ENCODE peak calls at places on chromosomes 2 and 18, in six cellular contexts. One of them, this sample, is unnamed.

GRCh38 chr2:234983011-234983726 is 31.4 kb downstream of the SH3BP4 start:
- DNase-seq in NCI-H345: peak
- DNase-seq in T-helper 2 cell: no peak
- DNase-seq in NCI-H460: no peak
- DNase-seq in psoas muscle: peak
- DNase-seq in EL: no peak
- DNase-seq in this sample: no peak

GRCh38 chr2:165815299-165815698 is 21.3 kb upstream of the GALNT3 start:
- DNase-seq in T-helper 2 cell: no peak
- DNase-seq in psoas muscle: no peak
- DNase-seq in NCI-H345: no peak
- DNase-seq in EL: no peak
- DNase-seq in NCI-H460: no peak
- DNase-seq in this sample: no peak

GRCh38 chr2:217404236-217404760 is 544.4 kb upstream of the TNP1 start:
- DNase-seq in EL: no peak
- DNase-seq in NCI-H345: no peak
- DNase-seq in NCI-H460: no peak
- DNase-seq in T-helper 2 cell: no peak
- DNase-seq in psoas muscle: no peak
- DNase-seq in this sample: no peak

GRCh38 chr2:205802069-205802468 is 119.8 kb downstream of the NRP2 start:
- DNase-seq in T-helper 2 cell: no peak
- DNase-seq in NCI-H345: no peak
- DNase-seq in EL: no peak
- DNase-seq in NCI-H460: no peak
- DNase-seq in psoas muscle: no peak
- DNase-seq in this sample: no peak

GRCh38 chr2:65576861-65577601 is 144.6 kb upstream of the SPRED2 start:
- DNase-seq in NCI-H460: peak
- DNase-seq in NCI-H345: no peak
- DNase-seq in psoas muscle: no peak
- DNase-seq in EL: peak
- DNase-seq in T-helper 2 cell: no peak
- DNase-seq in this sample: no peak

GRCh38 chr2:64609229-64609994 is 44.3 kb downstream of the SERTAD2 start:
- DNase-seq in EL: peak
- DNase-seq in NCI-H460: peak
- DNase-seq in T-helper 2 cell: peak
- DNase-seq in psoas muscle: peak
- DNase-seq in NCI-H345: no peak
- DNase-seq in this sample: peak

GRCh38 chr2:132589060-132589765 is 80.8 kb downstream of the LYPD1 start:
- DNase-seq in NCI-H345: no peak
- DNase-seq in EL: no peak
- DNase-seq in psoas muscle: no peak
- DNase-seq in T-helper 2 cell: no peak
- DNase-seq in NCI-H460: no peak
- DNase-seq in this sample: no peak

GRCh38 chr2:172299741-172300140 is 127.6 kb upstream of the ITGA6 start:
- DNase-seq in NCI-H345: peak
- DNase-seq in NCI-H460: no peak
- DNase-seq in T-helper 2 cell: no peak
- DNase-seq in psoas muscle: no peak
- DNase-seq in EL: no peak
- DNase-seq in this sample: no peak

GRCh38 chr2:71950256-71951066 is 197.2 kb downstream of the CYP26B1 start:
- DNase-seq in NCI-H460: no peak
- DNase-seq in psoas muscle: peak
- DNase-seq in EL: peak
- DNase-seq in T-helper 2 cell: no peak
- DNase-seq in NCI-H345: no peak
- DNase-seq in this sample: no peak

GRCh38 chr2:145159676-145160075 is 639.8 kb upstream of the ZEB2 start:
- DNase-seq in EL: no peak
- DNase-seq in NCI-H345: no peak
- DNase-seq in T-helper 2 cell: no peak
- DNase-seq in psoas muscle: no peak
- DNase-seq in NCI-H460: no peak
- DNase-seq in this sample: no peak

GRCh38 chr2:169507698-169508097 is 1.8 kb upstream of the KLHL41 start:
- DNase-seq in NCI-H345: peak
- DNase-seq in EL: peak
- DNase-seq in psoas muscle: no peak
- DNase-seq in NCI-H460: peak
- DNase-seq in T-helper 2 cell: peak
- DNase-seq in this sample: no peak

GRCh38 chr2:56386657-56387056 is 202.9 kb downstream of the CCDC85A start:
- DNase-seq in psoas muscle: no peak
- DNase-seq in T-helper 2 cell: no peak
- DNase-seq in NCI-H460: no peak
- DNase-seq in NCI-H345: no peak
- DNase-seq in EL: no peak
- DNase-seq in this sample: no peak

GRCh38 chr2:21333694-21334093 is 209.9 kb downstream of the TDRD15 start:
- DNase-seq in EL: no peak
- DNase-seq in NCI-H460: no peak
- DNase-seq in NCI-H345: no peak
- DNase-seq in T-helper 2 cell: no peak
- DNase-seq in psoas muscle: no peak
- DNase-seq in this sample: no peak

GRCh38 chr18:42163316-42163715 is 208.3 kb downstream of the PIK3C3 start:
- DNase-seq in psoas muscle: no peak
- DNase-seq in NCI-H460: no peak
- DNase-seq in NCI-H345: no peak
- DNase-seq in EL: no peak
- DNase-seq in T-helper 2 cell: no peak
- DNase-seq in this sample: no peak

GRCh38 chr2:224816816-224817215 is 100.7 kb upstream of the CCDC195 start:
- DNase-seq in T-helper 2 cell: no peak
- DNase-seq in psoas muscle: no peak
- DNase-seq in EL: peak
- DNase-seq in NCI-H345: no peak
- DNase-seq in NCI-H460: no peak
- DNase-seq in this sample: no peak